ENCODE peak calls at places on chromosome 6, in five cellular contexts. One of them, this sample, is unnamed.

GRCh38 chr6:113694278-113695077 is 162.7 kb upstream of the MARCKS start:
- DNase-seq in mesenchymal stem cell: peak; percentile 54
- DNase-seq in IMR-90: peak; percentile 59
- DNase-seq in mesendoderm: no peak
- DNase-seq in H1: no peak
- DNase-seq in this sample: no peak

GRCh38 chr6:39902136-39902535 is 32.1 kb downstream of the MOCS1 start:
- DNase-seq in mesenchymal stem cell: no peak
- DNase-seq in IMR-90: no peak
- DNase-seq in mesendoderm: no peak
- DNase-seq in H1: no peak
- DNase-seq in this sample: no peak

GRCh38 chr6:165010556-165011535 is 298.6 kb downstream of the C6orf118 start:
- DNase-seq in mesenchymal stem cell: peak; percentile 33
- DNase-seq in IMR-90: no peak
- DNase-seq in mesendoderm: peak; percentile 66
- DNase-seq in H1: no peak
- DNase-seq in this sample: no peak

GRCh38 chr6:30881987-30882763 is 2.1 kb upstream of the DDR1 start:
- DNase-seq in mesenchymal stem cell: peak; percentile 64
- DNase-seq in IMR-90: peak; percentile 77
- DNase-seq in mesendoderm: peak; percentile 78
- DNase-seq in H1: no peak
- DNase-seq in this sample: peak; percentile 55

GRCh38 chr6:170405311-170405975 is 98.9 kb downstream of the FAM120B start:
- DNase-seq in mesenchymal stem cell: peak; percentile 95
- DNase-seq in IMR-90: peak; percentile 97
- DNase-seq in mesendoderm: peak; percentile 42
- DNase-seq in H1: no peak
- DNase-seq in this sample: no peak

GRCh38 chr6:166008441-166009369 is 158.9 kb downstream of the TBXT start:
- DNase-seq in mesenchymal stem cell: peak; percentile 84
- DNase-seq in IMR-90: peak; percentile 88
- DNase-seq in mesendoderm: peak; percentile 41
- DNase-seq in H1: peak; percentile 70
- DNase-seq in this sample: peak; percentile 53

GRCh38 chr6:149963212-149963461 is 606 bp upstream of the ULBP1 start:
- DNase-seq in mesenchymal stem cell: peak; percentile 57
- DNase-seq in IMR-90: peak; percentile 40
- DNase-seq in mesendoderm: peak; percentile 80
- DNase-seq in H1: peak; percentile 67
- DNase-seq in this sample: peak; percentile 60

GRCh38 chr6:100184473-100184872 is 190.4 kb upstream of the MCHR2 start:
- DNase-seq in mesenchymal stem cell: no peak
- DNase-seq in IMR-90: no peak
- DNase-seq in mesendoderm: no peak
- DNase-seq in H1: no peak
- DNase-seq in this sample: no peak

GRCh38 chr6:167141667-167142432 is 15.9 kb downstream of the GPR31 start:
- DNase-seq in mesenchymal stem cell: peak; percentile 1
- DNase-seq in IMR-90: no peak
- DNase-seq in mesendoderm: peak; percentile 53
- DNase-seq in H1: peak; percentile 79
- DNase-seq in this sample: peak; percentile 75

GRCh38 chr6:14200047-14200446 is 82.5 kb downstream of the CD83 start:
- DNase-seq in mesenchymal stem cell: no peak
- DNase-seq in IMR-90: peak; percentile 54
- DNase-seq in mesendoderm: no peak
- DNase-seq in H1: no peak
- DNase-seq in this sample: no peak

GRCh38 chr6:168598251-168599117 is 157.5 kb downstream of the SMOC2 start:
- DNase-seq in mesenchymal stem cell: no peak
- DNase-seq in IMR-90: no peak
- DNase-seq in mesendoderm: no peak
- DNase-seq in H1: no peak
- DNase-seq in this sample: no peak

GRCh38 chr6:155495011-155495768 is 39.6 kb upstream of the NOX3 start:
- DNase-seq in mesenchymal stem cell: peak; percentile 94
- DNase-seq in IMR-90: peak; percentile 92
- DNase-seq in mesendoderm: peak; percentile 87
- DNase-seq in H1: peak; percentile 59
- DNase-seq in this sample: peak; percentile 69

GRCh38 chr6:161393839-161394364 is 120.0 kb upstream of the AGPAT4 start:
- DNase-seq in mesenchymal stem cell: peak; percentile 88
- DNase-seq in IMR-90: peak; percentile 90
- DNase-seq in mesendoderm: peak; percentile 90
- DNase-seq in H1: no peak
- DNase-seq in this sample: no peak

GRCh38 chr6:161394437-161394836 is 120.6 kb upstream of the AGPAT4 start:
- DNase-seq in mesenchymal stem cell: no peak
- DNase-seq in IMR-90: no peak
- DNase-seq in mesendoderm: no peak
- DNase-seq in H1: no peak
- DNase-seq in this sample: no peak

GRCh38 chr6:161393292-161393691 is 119.4 kb upstream of the AGPAT4 start:
- DNase-seq in mesenchymal stem cell: no peak
- DNase-seq in IMR-90: no peak
- DNase-seq in mesendoderm: no peak
- DNase-seq in H1: no peak
- DNase-seq in this sample: no peak

GRCh38 chr6:161395832-161396231 is 122.0 kb upstream of the AGPAT4 start:
- DNase-seq in mesenchymal stem cell: no peak
- DNase-seq in IMR-90: no peak
- DNase-seq in mesendoderm: no peak
- DNase-seq in H1: no peak
- DNase-seq in this sample: no peak

DNA sequence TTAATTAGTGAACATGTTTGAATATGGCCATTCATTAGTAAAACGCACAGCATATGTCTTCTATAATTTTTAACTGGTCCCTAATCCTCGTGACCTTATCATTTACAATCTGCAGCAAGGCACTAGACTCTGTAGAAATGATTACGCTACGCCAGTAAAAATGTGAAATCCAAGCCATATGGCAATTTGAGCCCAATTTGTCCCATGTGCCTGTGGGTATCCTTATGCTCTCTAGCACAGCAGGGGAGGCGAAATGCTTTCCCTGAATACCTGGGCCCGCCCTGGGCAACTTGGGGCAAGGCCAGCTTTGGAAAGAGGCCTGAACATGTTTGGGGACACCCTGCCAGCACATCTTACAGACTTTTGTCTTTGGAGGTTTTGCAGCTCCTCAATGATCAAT is 122.7 kb upstream of the AGPAT4 start:
- DNase-seq in mesenchymal stem cell: no peak
- DNase-seq in IMR-90: no peak
- DNase-seq in mesendoderm: no peak
- DNase-seq in H1: no peak
- DNase-seq in this sample: no peak
- H2BK120ac ChIP-seq in mesenchymal stem cell: no peak overlapping the region
- H2BK120ac ChIP-seq in IMR-90: no peak overlapping the region
- H2BK120ac ChIP-seq in mesendoderm: no peak overlapping the region
- H2BK120ac ChIP-seq in H1: no peak overlapping the region
- H2BK120ac ChIP-seq in this sample: no peak overlapping the region

GRCh38 chr6:16305246-16305725 is 66.9 kb downstream of the GMPR start:
- DNase-seq in mesenchymal stem cell: peak; percentile 20
- DNase-seq in IMR-90: no peak
- DNase-seq in mesendoderm: no peak
- DNase-seq in H1: no peak
- DNase-seq in this sample: no peak
- H2BK120ac ChIP-seq in mesenchymal stem cell: no peak overlapping the region
- H2BK120ac ChIP-seq in IMR-90: no peak overlapping the region
- H2BK120ac ChIP-seq in mesendoderm: no peak overlapping the region
- H2BK120ac ChIP-seq in H1: no peak overlapping the region
- H2BK120ac ChIP-seq in this sample: no peak overlapping the region

GRCh38 chr6:53962631-53963030 is 148.6 kb upstream of the MLIP start:
- DNase-seq in mesenchymal stem cell: no peak
- DNase-seq in IMR-90: no peak
- DNase-seq in mesendoderm: no peak
- DNase-seq in H1: no peak
- DNase-seq in this sample: no peak
- H2BK120ac ChIP-seq in mesenchymal stem cell: no peak overlapping the region
- H2BK120ac ChIP-seq in IMR-90: no peak overlapping the region
- H2BK120ac ChIP-seq in mesendoderm: no peak overlapping the region
- H2BK120ac ChIP-seq in H1: no peak overlapping the region
- H2BK120ac ChIP-seq in this sample: peak overlapping the region; percentile 71

GRCh38 chr6:135054575-135055498 is at the start of gene HBS1L:
- DNase-seq in mesenchymal stem cell: peak; percentile 96
- DNase-seq in IMR-90: peak; percentile 97
- DNase-seq in mesendoderm: peak; percentile 99
- DNase-seq in H1: peak; percentile 96
- DNase-seq in this sample: peak; percentile 97
- H2BK120ac ChIP-seq in mesenchymal stem cell: peak within 1 kb of the TSS; percentile 42
- H2BK120ac ChIP-seq in IMR-90: peak within 1 kb of the TSS; percentile 62
- H2BK120ac ChIP-seq in mesendoderm: no peak within 1 kb of the TSS
- H2BK120ac ChIP-seq in H1: no peak within 1 kb of the TSS
- H2BK120ac ChIP-seq in this sample: no peak within 1 kb of the TSS

GRCh38 chr6:3750324-3751018 is 1.0 kb downstream of the PXDC1 start:
- DNase-seq in mesenchymal stem cell: peak; percentile 77
- DNase-seq in IMR-90: peak; percentile 72
- DNase-seq in mesendoderm: peak; percentile 58
- DNase-seq in H1: peak; percentile 76
- DNase-seq in this sample: peak; percentile 69

GRCh38 chr6:3748726-3749389 is 2.7 kb downstream of the PXDC1 start:
- DNase-seq in mesenchymal stem cell: peak; percentile 26
- DNase-seq in IMR-90: peak; percentile 61
- DNase-seq in mesendoderm: no peak
- DNase-seq in H1: no peak
- DNase-seq in this sample: no peak

GRCh38 chr6:3749390-3749978 is 2.0 kb downstream of the PXDC1 start:
- DNase-seq in mesenchymal stem cell: no peak
- DNase-seq in IMR-90: no peak
- DNase-seq in mesendoderm: no peak
- DNase-seq in H1: no peak
- DNase-seq in this sample: peak; percentile 56

GRCh38 chr6:3751019-3751729 is at the start of gene PXDC1:
- DNase-seq in mesenchymal stem cell: peak; percentile 26
- DNase-seq in IMR-90: no peak
- DNase-seq in mesendoderm: peak; percentile 42
- DNase-seq in H1: peak; percentile 70
- DNase-seq in this sample: peak; percentile 48

DNA sequence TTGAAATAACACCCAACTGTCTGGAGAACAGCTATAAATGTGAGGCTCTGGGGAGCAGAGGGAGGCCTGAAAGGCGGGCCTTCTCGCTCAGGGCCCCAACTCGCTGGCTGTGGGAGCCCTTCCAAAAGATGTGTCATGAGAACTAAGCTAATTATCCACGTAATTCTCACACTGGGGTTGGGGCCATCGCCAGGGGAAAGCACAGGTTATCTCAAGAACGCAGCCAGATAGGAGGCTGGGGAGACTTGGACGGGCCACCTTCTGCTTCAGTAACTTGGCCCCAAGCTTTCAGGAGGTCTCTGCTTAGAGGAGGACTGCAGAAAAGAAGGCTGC is 1.6 kb downstream of the PXDC1 start:
- DNase-seq in mesenchymal stem cell: peak; percentile 68
- DNase-seq in IMR-90: peak; percentile 74
- DNase-seq in mesendoderm: peak; percentile 51
- DNase-seq in H1: no peak
- DNase-seq in this sample: no peak
- H2BK120ac ChIP-seq in mesenchymal stem cell: no peak overlapping the region
- H2BK120ac ChIP-seq in IMR-90: peak overlapping the region; percentile 42
- H2BK120ac ChIP-seq in mesendoderm: no peak overlapping the region
- H2BK120ac ChIP-seq in H1: no peak overlapping the region
- H2BK120ac ChIP-seq in this sample: no peak overlapping the region

DNA sequence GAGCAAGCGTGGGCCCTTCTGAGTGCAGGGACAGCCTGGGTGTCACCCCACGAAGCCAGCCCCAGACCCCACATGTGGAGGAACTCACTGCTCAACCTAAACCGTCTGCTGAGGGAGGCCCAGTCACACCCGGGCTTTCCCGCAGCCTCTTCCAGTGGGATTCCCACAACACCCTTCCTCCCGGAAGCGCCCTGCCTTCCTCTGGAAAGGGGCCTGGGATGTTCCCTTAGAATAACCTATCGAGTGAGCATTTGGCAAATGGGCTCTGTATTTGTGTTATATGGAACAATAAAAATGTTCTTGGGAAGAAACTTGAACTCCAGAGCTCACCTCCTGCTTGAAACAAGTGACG is 100.0 kb upstream of the DUSP22 start:
- DNase-seq in mesenchymal stem cell: no peak
- DNase-seq in IMR-90: no peak
- DNase-seq in mesendoderm: no peak
- DNase-seq in H1: no peak
- DNase-seq in this sample: no peak
- H2BK120ac ChIP-seq in mesenchymal stem cell: no peak overlapping the region
- H2BK120ac ChIP-seq in IMR-90: no peak overlapping the region
- H2BK120ac ChIP-seq in mesendoderm: no peak overlapping the region
- H2BK120ac ChIP-seq in H1: no peak overlapping the region
- H2BK120ac ChIP-seq in this sample: no peak overlapping the region

DNA sequence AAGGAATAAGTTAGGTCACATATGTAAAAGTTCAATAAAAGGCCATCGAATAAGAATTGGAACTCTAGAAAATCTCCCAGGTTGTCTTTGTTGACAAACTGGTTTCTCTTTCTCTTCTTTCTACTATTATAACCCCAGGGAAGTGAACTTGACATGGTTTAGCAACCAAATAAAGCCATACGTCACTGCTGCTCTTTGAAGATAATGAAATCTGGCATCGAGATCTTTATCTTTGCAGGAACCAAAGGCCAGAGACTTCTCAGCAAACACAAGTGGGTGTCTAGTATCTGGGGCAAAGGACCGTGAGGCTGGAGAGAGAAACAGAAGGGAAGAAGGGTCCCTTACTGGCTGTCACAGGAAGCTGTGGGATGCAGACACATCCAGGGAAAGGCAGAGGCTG is 286.7 kb upstream of the CDYL start:
- DNase-seq in mesenchymal stem cell: peak; percentile 28
- DNase-seq in IMR-90: no peak
- DNase-seq in mesendoderm: no peak
- DNase-seq in H1: no peak
- DNase-seq in this sample: no peak
- H2BK120ac ChIP-seq in mesenchymal stem cell: no peak overlapping the region
- H2BK120ac ChIP-seq in IMR-90: no peak overlapping the region
- H2BK120ac ChIP-seq in mesendoderm: no peak overlapping the region
- H2BK120ac ChIP-seq in H1: no peak overlapping the region
- H2BK120ac ChIP-seq in this sample: no peak overlapping the region

DNA sequence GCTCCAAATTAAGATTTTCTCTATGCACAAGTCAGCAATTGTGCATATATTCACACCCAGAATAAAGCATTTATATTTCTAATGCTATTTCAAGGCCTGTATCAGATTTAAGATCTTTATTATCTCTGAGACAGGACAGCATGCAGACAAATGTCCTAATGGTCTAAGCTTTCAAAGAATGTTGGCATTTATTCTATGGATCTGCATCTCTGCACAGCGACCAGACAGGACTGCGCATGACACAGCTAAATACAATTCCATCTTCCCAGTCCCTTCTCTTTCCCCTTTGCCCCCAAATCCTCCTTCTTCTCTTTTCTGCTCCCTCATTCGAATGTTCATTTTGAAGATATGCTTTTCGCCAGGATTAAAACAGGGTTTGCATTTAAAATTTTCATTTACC is 478.5 kb downstream of the PKHD1 start:
- DNase-seq in mesenchymal stem cell: no peak
- DNase-seq in IMR-90: no peak
- DNase-seq in mesendoderm: no peak
- DNase-seq in H1: no peak
- DNase-seq in this sample: no peak
- H2BK120ac ChIP-seq in mesenchymal stem cell: no peak overlapping the region
- H2BK120ac ChIP-seq in IMR-90: no peak overlapping the region
- H2BK120ac ChIP-seq in mesendoderm: no peak overlapping the region
- H2BK120ac ChIP-seq in H1: no peak overlapping the region
- H2BK120ac ChIP-seq in this sample: no peak overlapping the region

This sample was measured in H9.